ENCODE peak calls at places on chromosomes 4 and X, in seven cellular contexts. P is lower lobe of right lung; K is adipocyte; W is CD8-positive, alpha-beta T cell; L is adrenal gland; Z is SK-N-SH; F is uterus. V is an unnamed sample. For H3K36me3 and H3K4me1, the result is how much of the 10 kb centered on the place peaks cover.

GRCh38 chr4:41192136-41192535 is 22.2 kb downstream of the APBB2 start:
- DNase-seq in K (no peak), L (no peak), F (no peak), P (no peak), Z (no peak), W (no peak), V (no peak)

GRCh38 chrX:107716045-107716684 is 59.4 kb downstream of the TSC22D3 start:
- DNase-seq in F (no peak), Z (peak), L (no peak), P (peak), K (peak), W (peak), V (peak)

GRCh38 chrX:21946925-21947641 is 6.6 kb downstream of the SMS start:
- DNase-seq in F (no peak), L (peak), W (no peak), K (peak), P (no peak), Z (no peak), V (peak)

GRCh38 chrX:805988-806387 is 175.4 kb downstream of the SHOX start:
- DNase-seq in Z (no peak), P (no peak), K (no peak), F (no peak), W (no peak), L (no peak), V (no peak)

GRCh38 chr4:89111833-89112563 is 665 bp downstream of the TIGD2 start:
- DNase-seq in L (peak), Z (peak), F (no peak), P (no peak), W (no peak), K (peak), V (no peak)

GRCh38 chrX:18998653-18999052 is 14.7 kb upstream of the PHKA2 start:
- DNase-seq in F (no peak), Z (no peak), L (no peak), P (no peak), K (no peak), W (no peak), V (no peak)

GRCh38 chr4:6967846-6968340 is 58.3 kb downstream of the TBC1D14 start:
- DNase-seq in W (no peak), Z (no peak), F (no peak), L (no peak), K (no peak), P (no peak), V (no peak)

GRCh38 chrX:72123471-72124185 is 8.1 kb downstream of the RTL5 start:
- DNase-seq in P (peak), K (no peak), L (no peak), W (no peak), F (peak), Z (no peak), V (peak)

GRCh38 chrX:27336466-27337091 is 126.6 kb downstream of the PPP4R3C start:
- DNase-seq in W (no peak), P (peak), Z (peak), K (peak), L (peak), F (no peak), V (peak)

GRCh38 chr4:41060352-41061318 is 153.7 kb downstream of the APBB2 start:
- DNase-seq in L (no peak), P (no peak), F (peak), Z (no peak), W (no peak), K (no peak), V (no peak)

GRCh38 chrX:36609653-36610585 is 398.2 kb upstream of the FAM47C start:
- DNase-seq in L (no peak), W (no peak), P (no peak), F (no peak), K (no peak), Z (no peak), V (no peak)

GRCh38 chr4:90181644-90182043 is 54.5 kb downstream of the CCSER1 start:
- DNase-seq in P (no peak), F (no peak), K (no peak), L (no peak), W (no peak), Z (no peak), V (no peak)

GRCh38 chr4:23737571-23737970 is 152.3 kb downstream of the PPARGC1A start:
- DNase-seq in W (no peak), F (no peak), P (no peak), Z (no peak), L (no peak), K (no peak), V (no peak)

GRCh38 chr4:23736466-23736865 is 153.4 kb downstream of the PPARGC1A start:
- DNase-seq in W (no peak), K (no peak), P (no peak), F (no peak), L (no peak), Z (no peak), V (no peak)

GRCh38 chr4:23733476-23733875 is 156.4 kb downstream of the PPARGC1A start:
- DNase-seq in F (no peak), W (no peak), P (no peak), L (no peak), Z (no peak), K (no peak), V (no peak)

GRCh38 chr4:23730998-23731397 is 158.8 kb downstream of the PPARGC1A start:
- DNase-seq in P (no peak), W (no peak), Z (no peak), K (no peak), L (no peak), F (no peak), V (no peak)

GRCh38 chr4:23733911-23734458 is 155.9 kb downstream of the PPARGC1A start:
- DNase-seq in F (no peak), W (no peak), K (no peak), P (no peak), L (no peak), Z (no peak), V (no peak)
- H3K36me3 ChIP-seq in F (under half), W (under half), K (under half), P (under half), L (under half), Z (under half), V (under half)

GRCh38 chr4:73741140-73741749 is 876 bp downstream of the CXCL8 start:
- DNase-seq in K (no peak), W (no peak), L (no peak), P (no peak), Z (no peak), F (no peak), V (no peak)

GRCh38 chr4:73742776-73743175 is 2.4 kb downstream of the CXCL8 start:
- DNase-seq in L (no peak), Z (no peak), W (no peak), P (no peak), F (no peak), K (no peak), V (no peak)

GRCh38 chr4:73740353-73740778 is at the start of gene CXCL8:
- DNase-seq in K (peak), L (peak), W (no peak), Z (no peak), P (peak), F (peak), V (no peak)

DNA sequence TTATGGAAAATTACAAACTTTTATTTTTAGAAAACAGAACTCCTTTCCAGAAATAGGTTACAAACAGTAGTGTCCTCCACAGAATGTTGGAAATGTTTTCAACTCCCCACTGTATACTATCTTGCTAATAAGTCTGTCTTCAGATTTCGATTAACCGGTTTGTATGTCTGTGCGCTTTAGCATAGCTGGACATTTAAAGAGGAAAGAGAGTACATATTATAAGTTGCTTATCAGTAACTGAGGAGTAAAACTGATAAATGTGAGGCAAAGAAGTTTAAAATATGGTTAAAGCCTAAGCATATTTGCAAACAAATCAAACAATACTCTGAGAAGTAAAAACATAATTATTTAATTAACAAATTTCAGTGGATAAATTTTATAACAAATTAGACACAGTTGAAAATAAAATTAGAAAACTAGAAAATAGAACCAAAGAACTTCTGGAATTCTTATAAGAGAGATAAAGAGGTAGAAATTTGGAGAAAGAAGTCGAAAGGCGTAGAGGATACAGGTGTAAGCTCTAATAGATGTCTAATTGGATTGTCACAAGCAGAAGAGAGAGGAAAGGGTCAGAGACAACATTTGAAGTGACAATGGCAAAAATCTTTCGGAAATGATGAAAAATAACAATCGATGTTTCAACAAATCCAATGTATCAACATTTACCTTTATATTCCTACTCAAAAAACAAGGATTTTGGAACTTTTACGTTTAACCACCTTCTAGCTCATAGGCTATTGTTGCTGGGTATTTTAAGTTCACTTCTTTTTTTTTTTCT is 3.6 kb downstream of the CXCL8 start:
- DNase-seq in W (no peak), K (no peak), Z (no peak), P (no peak), F (no peak), L (no peak), V (no peak)
- H3K4me3 ChIP-seq in W (no peak), K (no peak), Z (no peak), P (no peak), F (no peak), L (no peak), V (no peak)

DNA sequence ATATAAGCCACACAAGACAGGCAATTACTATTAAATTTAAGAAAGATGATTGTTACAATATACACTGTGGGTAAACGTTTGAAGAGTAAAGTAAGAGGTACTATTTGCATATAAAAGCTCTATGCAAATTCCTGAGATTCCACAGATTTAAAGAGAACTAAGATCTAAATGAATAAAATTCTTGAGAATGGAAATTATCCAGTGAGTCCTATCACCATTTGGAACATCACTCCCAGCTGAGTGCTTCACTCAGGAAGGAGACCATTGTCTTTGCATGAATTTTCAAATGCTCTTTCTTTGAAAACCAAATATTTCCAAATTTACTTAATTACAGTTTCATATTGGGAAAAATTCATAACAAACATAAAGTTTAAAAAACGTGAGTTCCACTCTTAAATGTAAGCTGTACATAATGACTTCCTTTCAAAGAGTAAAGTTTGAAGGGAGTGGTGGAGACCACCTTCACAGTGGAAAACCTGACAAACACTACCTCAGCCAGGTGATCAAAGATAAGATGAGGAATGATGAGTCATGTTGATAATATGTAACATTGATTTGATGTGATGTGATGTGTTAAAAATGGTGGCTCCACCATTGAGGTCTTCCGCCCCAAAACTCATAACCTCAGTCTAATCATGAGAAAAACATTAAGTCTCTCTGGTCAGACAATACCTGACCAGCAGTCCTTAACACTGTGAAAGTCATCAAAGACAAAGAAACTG is 159.9 kb downstream of the BANK1 start:
- DNase-seq in F (no peak), Z (no peak), P (no peak), K (no peak), W (no peak), L (no peak), V (no peak)
- H3K4me1 ChIP-seq in F (under half), Z (under half), P (under half), K (under half), W (under half), L (under half), V (under half)

GRCh38 chr4:106090826-106091225 is 195.6 kb downstream of the NPNT start:
- DNase-seq in K (no peak), P (no peak), L (no peak), Z (no peak), F (no peak), W (no peak), V (no peak)
- H3K36me3 ChIP-seq in K (under half), P (under half), L (under half), Z (under half), F (under half), W (under half), V (under half)

GRCh38 chr4:5888222-5888701 is 4.6 kb downstream of the CRMP1 start:
- DNase-seq in K (peak), L (no peak), W (no peak), P (no peak), Z (peak), F (no peak), V (peak)
- H3K4me3 ChIP-seq in K (no peak), L (peak), W (no peak), P (peak), Z (peak), F (peak), V (peak)

DNA sequence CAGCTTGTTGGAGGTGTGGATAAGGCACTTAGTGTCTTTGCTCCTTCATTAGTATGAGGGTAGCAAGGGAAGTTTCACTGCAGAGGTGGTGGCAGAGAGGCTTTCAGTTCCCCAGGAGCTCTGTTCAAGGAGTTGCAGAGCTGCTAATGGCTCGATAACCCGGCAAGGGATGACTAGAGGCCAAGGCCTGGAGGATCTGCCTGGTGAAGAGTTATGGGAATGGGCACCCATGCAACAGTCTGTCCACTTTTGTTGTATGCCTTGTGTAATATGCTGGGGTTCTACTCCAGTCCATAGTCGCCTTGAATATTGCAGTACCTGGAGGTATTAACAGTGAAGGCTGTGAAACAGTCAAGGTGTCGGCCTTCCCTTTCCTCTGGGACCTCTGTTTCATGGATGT is 67.8 kb upstream of the NBDY start:
- DNase-seq in L (no peak), P (no peak), Z (no peak), F (no peak), W (no peak), K (no peak), V (no peak)
- H3K4me1 ChIP-seq in L (under half), P (under half), Z (under half), F (under half), W (under half), K (under half), V (under half)

GRCh38 chrX:45527834-45528233 is 327.2 kb upstream of the DIPK2B start:
- DNase-seq in W (no peak), K (peak), P (no peak), Z (no peak), L (no peak), F (no peak), V (no peak)

GRCh38 chrX:45524296-45524695 is 323.6 kb upstream of the DIPK2B start:
- DNase-seq in F (no peak), Z (no peak), K (no peak), W (no peak), P (no peak), L (no peak), V (no peak)

DNA sequence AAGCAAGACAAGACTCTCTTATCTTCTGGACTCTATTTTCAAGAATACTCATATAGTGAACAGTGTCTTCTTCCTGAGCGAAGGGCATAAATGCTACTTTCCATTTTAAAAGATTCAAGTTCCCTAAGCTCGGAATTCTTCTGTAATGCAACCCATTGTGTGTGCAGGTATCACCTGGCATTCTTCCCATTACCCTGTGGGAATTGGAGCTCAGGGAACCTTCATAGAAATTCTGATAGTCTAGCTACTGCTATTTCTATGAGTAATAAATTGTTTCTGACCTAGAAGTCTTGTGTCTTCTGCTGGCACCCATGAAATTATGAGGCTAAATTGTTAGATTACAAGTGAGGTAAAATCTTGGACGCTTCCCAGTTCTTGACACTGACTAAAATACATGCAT is 324.1 kb upstream of the DIPK2B start:
- DNase-seq in P (no peak), Z (no peak), W (no peak), F (no peak), L (no peak), K (no peak), V (no peak)
- H3K36me3 ChIP-seq in P (under half), Z (under half), W (under half), F (under half), L (under half), K (under half), V (under half)